ENCODE peak calls at places on chromosomes 4 and X, in five cellular contexts. P, O, E, K and C are unnamed samples.

GRCh38 chr4:114597410-114598115 is 1.0 kb upstream of the UGT8 start:
- DNase-seq in E (no peak), K (no peak), O (no peak), P (no peak), C (no peak)

GRCh38 chr4:17111959-17112659 is 213.7 kb upstream of the LDB2 start:
- DNase-seq in O (peak; percentile 39), P (peak; percentile 16), K (peak; percentile 23), E (no peak), C (no peak)

GRCh38 chr4:111360906-111361305 is 738.0 kb upstream of the PITX2 start:
- DNase-seq in K (no peak), O (no peak), P (no peak), E (no peak), C (no peak)

GRCh38 chr4:170109586-170110289 is 20.0 kb upstream of the AADAT start:
- DNase-seq in E (no peak), O (no peak), K (no peak), P (no peak), C (no peak)

GRCh38 chr4:3371581-3372001 is 70.2 kb upstream of the HGFAC start:
- DNase-seq in E (peak; percentile 36), P (no peak), O (no peak), K (peak; percentile 28), C (no peak)

GRCh38 chr4:3179126-3179706 is 69.7 kb upstream of the MSANTD1 start:
- DNase-seq in K (no peak), O (no peak), E (no peak), P (no peak), C (no peak)

GRCh38 chr4:55397521-55398321 is 2.0 kb downstream of the TMEM165 start:
- DNase-seq in O (no peak), E (no peak), P (peak; percentile 10), K (peak; percentile 30), C (no peak)

GRCh38 chr4:152620218-152620617 is 59.6 kb downstream of the TMEM154 start:
- DNase-seq in P (no peak), O (no peak), E (no peak), K (no peak), C (no peak)

GRCh38 chrX:15143050-15143824 is 126.6 kb downstream of the ASB9 start:
- DNase-seq in K (peak; percentile 27), E (peak; percentile 43), P (peak; percentile 41), O (peak; percentile 32), C (peak; percentile 45)

GRCh38 chrX:134764202-134764785 is 106.0 kb upstream of the PLAC1 start:
- DNase-seq in P (no peak), E (no peak), O (no peak), K (peak; percentile 11), C (no peak)

GRCh38 chr4:148522995-148523394 is 80.8 kb upstream of the NR3C2 start:
- DNase-seq in O (no peak), P (no peak), E (no peak), K (no peak), C (no peak)

GRCh38 chrX:78133561-78133960 is 5.9 kb downstream of the TAF9B start:
- DNase-seq in K (no peak), E (no peak), P (no peak), O (no peak), C (no peak)

GRCh38 chr4:153497091-153497531 is 31.0 kb downstream of the TMEM131L start:
- DNase-seq in P (no peak), O (no peak), K (no peak), E (no peak), C (peak; percentile 71)

GRCh38 chr4:156686120-156686519 is 285.5 kb downstream of the PDGFC start:
- DNase-seq in O (no peak), E (no peak), K (no peak), P (no peak), C (no peak)

GRCh38 chrX:1351981-1352714 is 15.6 kb downstream of the IL3RA start:
- DNase-seq in K (no peak), O (no peak), E (peak; percentile 32), P (no peak), C (no peak)

GRCh38 chr4:119050501-119051090 is 85.0 kb upstream of the MYOZ2 start:
- DNase-seq in K (no peak), O (no peak), P (no peak), E (no peak), C (no peak)

GRCh38 chrX:69226459-69227158 is 61.4 kb upstream of the PJA1 start:
- DNase-seq in E (no peak), K (no peak), O (no peak), P (no peak), C (no peak)

GRCh38 chrX:39756086-39756883 is 341.5 kb downstream of the BCOR start:
- DNase-seq in E (no peak), K (no peak), P (no peak), O (no peak), C (no peak)

GRCh38 chrX:136708348-136708747 is 60.4 kb downstream of the CD40LG start:
- DNase-seq in P (no peak), K (no peak), E (no peak), O (no peak), C (no peak)

GRCh38 chr4:7699040-7699439 is 240.6 kb downstream of the AFAP1 start:
- DNase-seq in K (no peak), O (no peak), P (no peak), E (no peak), C (no peak)

GRCh38 chr4:2691313-2691712 is 64.8 kb downstream of the TNIP2 start:
- DNase-seq in K (no peak), O (no peak), P (no peak), E (no peak), C (no peak)

GRCh38 chrX:44897539-44897938 is 24.6 kb downstream of the KDM6A start:
- DNase-seq in O (no peak), K (no peak), E (no peak), P (no peak), C (no peak)
- H3K4me1 ChIP-seq in O (peaks cover 6% of the 10 kb centered on the region), K (no peaks in the 10 kb centered on the region), E (peaks cover 9% of the 10 kb centered on the region), P (no peaks in the 10 kb centered on the region), C (peaks cover 6% of the 10 kb centered on the region)

GRCh38 chr4:85659626-85660213 is 184.8 kb downstream of the ARHGAP24 start:
- DNase-seq in E (no peak), P (no peak), O (no peak), K (no peak), C (no peak)

GRCh38 chr4:85657143-85657542 is 182.2 kb downstream of the ARHGAP24 start:
- DNase-seq in O (no peak), E (no peak), P (no peak), K (no peak), C (no peak)

GRCh38 chr4:85658766-85659439 is 184.0 kb downstream of the ARHGAP24 start:
- DNase-seq in E (no peak), P (no peak), O (no peak), K (no peak), C (no peak)
- H3K4me1 ChIP-seq in E (peaks cover 6% of the 10 kb centered on the region), P (no peaks in the 10 kb centered on the region), O (no peaks in the 10 kb centered on the region), K (no peaks in the 10 kb centered on the region), C (no peaks in the 10 kb centered on the region)

GRCh38 chr4:73606465-73606974 is 13.7 kb downstream of the RASSF6 start:
- DNase-seq in O (no peak), K (no peak), E (no peak), P (peak; percentile 21), C (no peak)

GRCh38 chr4:73603854-73604584 is 16.2 kb downstream of the RASSF6 start:
- DNase-seq in K (no peak), P (no peak), O (no peak), E (no peak), C (no peak)

GRCh38 chr4:73609688-73610087 is 10.5 kb downstream of the RASSF6 start:
- DNase-seq in K (peak; percentile 28), P (no peak), E (no peak), O (no peak), C (no peak)

GRCh38 chr4:73608677-73609594 is 11.3 kb downstream of the RASSF6 start:
- DNase-seq in P (no peak), K (no peak), O (no peak), E (no peak), C (no peak)

GRCh38 chr4:73607375-73608026 is 12.7 kb downstream of the RASSF6 start:
- DNase-seq in O (no peak), E (no peak), K (no peak), P (peak; percentile 23), C (no peak)
- H3K4me1 ChIP-seq in O (no peaks in the 10 kb centered on the region), E (no peaks in the 10 kb centered on the region), K (peaks cover 11% of the 10 kb centered on the region), P (peaks cover 61% of the 10 kb centered on the region), C (no peaks in the 10 kb centered on the region)

DNA sequence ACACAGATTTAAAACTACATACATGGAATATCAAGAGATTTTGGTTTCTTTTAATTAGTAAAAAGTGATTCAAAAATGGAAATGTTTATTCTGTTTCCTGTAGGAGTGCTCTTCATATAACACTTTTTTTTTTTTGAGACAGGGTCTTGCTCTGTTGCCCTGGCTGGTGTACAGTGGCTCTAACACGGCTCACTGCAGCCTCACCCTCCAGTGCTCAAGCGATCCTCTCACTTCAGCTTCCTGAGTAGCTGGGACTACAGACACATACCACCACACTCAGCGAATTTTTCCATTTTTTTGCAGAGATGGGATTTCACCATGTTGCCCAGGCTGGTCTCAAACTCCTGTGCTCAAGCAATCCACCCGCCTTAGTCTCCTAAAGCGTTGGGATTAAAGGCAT is 76.3 kb downstream of the RPS3A start:
- DNase-seq in E (no peak), P (no peak), K (no peak), O (no peak), C (no peak)
- H3K4me1 ChIP-seq in E (peaks cover 29% of the 10 kb centered on the region), P (no peaks in the 10 kb centered on the region), K (no peaks in the 10 kb centered on the region), O (no peaks in the 10 kb centered on the region), C (no peaks in the 10 kb centered on the region)

GRCh38 chr4:22597471-22597870 is 81.6 kb upstream of the ADGRA3 start:
- DNase-seq in K (no peak), P (no peak), E (no peak), O (no peak), C (no peak)
- H3K4me1 ChIP-seq in K (no peaks in the 10 kb centered on the region), P (no peaks in the 10 kb centered on the region), E (no peaks in the 10 kb centered on the region), O (peaks cover 2% of the 10 kb centered on the region), C (no peaks in the 10 kb centered on the region)

GRCh38 chr4:5800496-5800895 is 89.5 kb downstream of the EVC start:
- DNase-seq in O (no peak), E (no peak), P (no peak), K (no peak), C (no peak)

GRCh38 chr4:5798946-5799345 is 87.9 kb downstream of the EVC start:
- DNase-seq in P (no peak), O (no peak), K (no peak), E (no peak), C (no peak)

GRCh38 chr4:5802565-5802964 is 90.3 kb downstream of the CRMP1 start:
- DNase-seq in E (no peak), P (no peak), O (no peak), K (no peak), C (no peak)

GRCh38 chr4:5799406-5799805 is 88.4 kb downstream of the EVC start:
- DNase-seq in P (no peak), O (no peak), E (no peak), K (no peak), C (no peak)

DNA sequence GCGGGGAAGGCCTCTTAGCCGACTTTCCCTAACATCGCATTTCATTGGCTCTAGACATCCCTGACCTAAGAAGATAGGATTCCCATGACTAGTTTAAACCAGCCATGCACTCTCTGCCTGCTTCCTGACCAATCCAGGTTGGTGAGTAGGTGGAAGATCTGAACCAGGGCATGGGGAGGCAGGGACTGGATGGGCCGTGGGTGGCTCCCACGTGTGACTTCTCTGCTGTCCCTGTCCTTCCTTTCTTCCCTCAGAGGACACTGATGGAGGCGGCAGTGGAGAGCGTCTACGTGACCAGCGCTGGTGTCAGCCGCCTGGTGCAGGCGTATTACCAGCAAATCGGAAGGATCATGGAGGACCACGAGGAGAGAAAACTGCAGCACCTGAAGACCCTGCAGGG is 90.7 kb downstream of the EVC start:
- DNase-seq in P (no peak), K (no peak), O (no peak), E (no peak), C (no peak)
- H3K4me1 ChIP-seq in P (no peaks in the 10 kb centered on the region), K (no peaks in the 10 kb centered on the region), O (no peaks in the 10 kb centered on the region), E (no peaks in the 10 kb centered on the region), C (no peaks in the 10 kb centered on the region)

GRCh38 chrX:17077349-17077748 is 130.9 kb downstream of the REPS2 start:
- DNase-seq in O (no peak), E (no peak), P (no peak), K (no peak), C (no peak)
- H3K4me1 ChIP-seq in O (no peaks in the 10 kb centered on the region), E (no peaks in the 10 kb centered on the region), P (no peaks in the 10 kb centered on the region), K (peaks cover 13% of the 10 kb centered on the region), C (no peaks in the 10 kb centered on the region)